ENCODE peak calls at places on chromosomes 7 and 10, in six cellular contexts. One of them, this sample, is unnamed.

GRCh38 chr7:159032753-159033472 is 111.8 kb downstream of the VIPR2 start:
- DNase-seq in retina: no peak
- DNase-seq in A673: no peak
- DNase-seq in HEK293T: no peak
- DNase-seq in stimulated activated CD8-positive, alpha-beta memory T cell treated with anti-CD3 and anti-CD28 coated beads, Interleukin-4, amount 100 ng/mL, for 1 hour: no peak
- DNase-seq in T-helper 9 cell: no peak
- DNase-seq in this sample: no peak

GRCh38 chr10:794382-794956 is 105.0 kb upstream of the DIP2C start:
- DNase-seq in HEK293T: no peak
- DNase-seq in stimulated activated CD8-positive, alpha-beta memory T cell treated with anti-CD3 and anti-CD28 coated beads, Interleukin-4, amount 100 ng/mL, for 1 hour: no peak
- DNase-seq in T-helper 9 cell: no peak
- DNase-seq in A673: peak; percentile 51
- DNase-seq in retina: no peak
- DNase-seq in this sample: no peak

GRCh38 chr7:132333301-132333700 is 243.0 kb downstream of the PLXNA4 start:
- DNase-seq in T-helper 9 cell: no peak
- DNase-seq in HEK293T: no peak
- DNase-seq in retina: no peak
- DNase-seq in stimulated activated CD8-positive, alpha-beta memory T cell treated with anti-CD3 and anti-CD28 coated beads, Interleukin-4, amount 100 ng/mL, for 1 hour: no peak
- DNase-seq in A673: no peak
- DNase-seq in this sample: no peak

GRCh38 chr7:32044739-32045138 is 25.5 kb downstream of the PDE1C start:
- DNase-seq in T-helper 9 cell: no peak
- DNase-seq in retina: no peak
- DNase-seq in HEK293T: no peak
- DNase-seq in stimulated activated CD8-positive, alpha-beta memory T cell treated with anti-CD3 and anti-CD28 coated beads, Interleukin-4, amount 100 ng/mL, for 1 hour: no peak
- DNase-seq in A673: no peak
- DNase-seq in this sample: no peak

GRCh38 chr10:104120903-104121484 is 977 bp upstream of the SFR1 start:
- DNase-seq in T-helper 9 cell: peak; percentile 92
- DNase-seq in HEK293T: peak; percentile 51
- DNase-seq in retina: no peak
- DNase-seq in stimulated activated CD8-positive, alpha-beta memory T cell treated with anti-CD3 and anti-CD28 coated beads, Interleukin-4, amount 100 ng/mL, for 1 hour: peak; percentile 50
- DNase-seq in A673: peak; percentile 93
- DNase-seq in this sample: peak; percentile 95

GRCh38 chr7:36999851-37000480 is 275.7 kb upstream of the AOAH start:
- DNase-seq in A673: no peak
- DNase-seq in T-helper 9 cell: no peak
- DNase-seq in HEK293T: no peak
- DNase-seq in stimulated activated CD8-positive, alpha-beta memory T cell treated with anti-CD3 and anti-CD28 coated beads, Interleukin-4, amount 100 ng/mL, for 1 hour: no peak
- DNase-seq in retina: peak; percentile 35
- DNase-seq in this sample: no peak

GRCh38 chr7:158685727-158686126 is 18.9 kb downstream of the NCAPG2 start:
- DNase-seq in stimulated activated CD8-positive, alpha-beta memory T cell treated with anti-CD3 and anti-CD28 coated beads, Interleukin-4, amount 100 ng/mL, for 1 hour: no peak
- DNase-seq in A673: no peak
- DNase-seq in T-helper 9 cell: no peak
- DNase-seq in retina: no peak
- DNase-seq in HEK293T: no peak
- DNase-seq in this sample: peak; percentile 58

GRCh38 chr7:150949564-150949963 is 28.6 kb downstream of the KCNH2 start:
- DNase-seq in retina: no peak
- DNase-seq in A673: no peak
- DNase-seq in stimulated activated CD8-positive, alpha-beta memory T cell treated with anti-CD3 and anti-CD28 coated beads, Interleukin-4, amount 100 ng/mL, for 1 hour: no peak
- DNase-seq in T-helper 9 cell: no peak
- DNase-seq in HEK293T: no peak
- DNase-seq in this sample: no peak

GRCh38 chr10:124606822-124607221 is 137.4 kb downstream of the FAM53B start:
- DNase-seq in retina: no peak
- DNase-seq in T-helper 9 cell: no peak
- DNase-seq in HEK293T: no peak
- DNase-seq in A673: no peak
- DNase-seq in stimulated activated CD8-positive, alpha-beta memory T cell treated with anti-CD3 and anti-CD28 coated beads, Interleukin-4, amount 100 ng/mL, for 1 hour: no peak
- DNase-seq in this sample: no peak

GRCh38 chr7:5210751-5211338 is 20.8 kb downstream of the WIPI2 start:
- DNase-seq in stimulated activated CD8-positive, alpha-beta memory T cell treated with anti-CD3 and anti-CD28 coated beads, Interleukin-4, amount 100 ng/mL, for 1 hour: no peak
- DNase-seq in HEK293T: no peak
- DNase-seq in A673: peak; percentile 24
- DNase-seq in retina: no peak
- DNase-seq in T-helper 9 cell: no peak
- DNase-seq in this sample: no peak

GRCh38 chr7:21916629-21917028 is 29.1 kb downstream of the CDCA7L start:
- DNase-seq in A673: no peak
- DNase-seq in retina: no peak
- DNase-seq in stimulated activated CD8-positive, alpha-beta memory T cell treated with anti-CD3 and anti-CD28 coated beads, Interleukin-4, amount 100 ng/mL, for 1 hour: no peak
- DNase-seq in HEK293T: no peak
- DNase-seq in T-helper 9 cell: no peak
- DNase-seq in this sample: no peak

GRCh38 chr10:123274513-123275182 is 120.4 kb downstream of the BUB3 start:
- DNase-seq in HEK293T: no peak
- DNase-seq in A673: no peak
- DNase-seq in T-helper 9 cell: no peak
- DNase-seq in retina: peak; percentile 36
- DNase-seq in stimulated activated CD8-positive, alpha-beta memory T cell treated with anti-CD3 and anti-CD28 coated beads, Interleukin-4, amount 100 ng/mL, for 1 hour: no peak
- DNase-seq in this sample: no peak

GRCh38 chr7:12102101-12102500 is 109.0 kb upstream of the TMEM106B start:
- DNase-seq in A673: no peak
- DNase-seq in retina: no peak
- DNase-seq in T-helper 9 cell: no peak
- DNase-seq in HEK293T: no peak
- DNase-seq in stimulated activated CD8-positive, alpha-beta memory T cell treated with anti-CD3 and anti-CD28 coated beads, Interleukin-4, amount 100 ng/mL, for 1 hour: no peak
- DNase-seq in this sample: no peak

GRCh38 chr7:112788778-112789343 is 1.3 kb downstream of the TMEM168 start:
- DNase-seq in A673: no peak
- DNase-seq in T-helper 9 cell: no peak
- DNase-seq in stimulated activated CD8-positive, alpha-beta memory T cell treated with anti-CD3 and anti-CD28 coated beads, Interleukin-4, amount 100 ng/mL, for 1 hour: no peak
- DNase-seq in retina: peak; percentile 6
- DNase-seq in HEK293T: no peak
- DNase-seq in this sample: no peak

GRCh38 chr7:51802698-51803097 is 486.1 kb upstream of the COBL start:
- DNase-seq in HEK293T: no peak
- DNase-seq in A673: no peak
- DNase-seq in stimulated activated CD8-positive, alpha-beta memory T cell treated with anti-CD3 and anti-CD28 coated beads, Interleukin-4, amount 100 ng/mL, for 1 hour: no peak
- DNase-seq in T-helper 9 cell: no peak
- DNase-seq in retina: peak; percentile 44
- DNase-seq in this sample: no peak

GRCh38 chr7:132102942-132103341 is 473.3 kb downstream of the PLXNA4 start:
- DNase-seq in stimulated activated CD8-positive, alpha-beta memory T cell treated with anti-CD3 and anti-CD28 coated beads, Interleukin-4, amount 100 ng/mL, for 1 hour: no peak
- DNase-seq in retina: no peak
- DNase-seq in A673: no peak
- DNase-seq in HEK293T: no peak
- DNase-seq in T-helper 9 cell: no peak
- DNase-seq in this sample: no peak

GRCh38 chr7:109864263-109864662 is 1226.7 kb upstream of the LRRN3 start:
- DNase-seq in HEK293T: no peak
- DNase-seq in retina: peak; percentile 42
- DNase-seq in T-helper 9 cell: no peak
- DNase-seq in A673: no peak
- DNase-seq in stimulated activated CD8-positive, alpha-beta memory T cell treated with anti-CD3 and anti-CD28 coated beads, Interleukin-4, amount 100 ng/mL, for 1 hour: no peak
- DNase-seq in this sample: no peak

GRCh38 chr10:58063854-58064480 is 203.7 kb downstream of the IPMK start:
- DNase-seq in A673: no peak
- DNase-seq in retina: no peak
- DNase-seq in HEK293T: no peak
- DNase-seq in T-helper 9 cell: no peak
- DNase-seq in stimulated activated CD8-positive, alpha-beta memory T cell treated with anti-CD3 and anti-CD28 coated beads, Interleukin-4, amount 100 ng/mL, for 1 hour: no peak
- DNase-seq in this sample: no peak

GRCh38 chr10:44233561-44234470 is 151.1 kb downstream of the CXCL12 start:
- DNase-seq in stimulated activated CD8-positive, alpha-beta memory T cell treated with anti-CD3 and anti-CD28 coated beads, Interleukin-4, amount 100 ng/mL, for 1 hour: no peak
- DNase-seq in A673: peak; percentile 56
- DNase-seq in HEK293T: no peak
- DNase-seq in retina: peak; percentile 85
- DNase-seq in T-helper 9 cell: no peak
- DNase-seq in this sample: peak; percentile 50

GRCh38 chr10:28913850-28914249 is 236.5 kb downstream of the BAMBI start:
- DNase-seq in T-helper 9 cell: no peak
- DNase-seq in retina: no peak
- DNase-seq in HEK293T: no peak
- DNase-seq in A673: no peak
- DNase-seq in stimulated activated CD8-positive, alpha-beta memory T cell treated with anti-CD3 and anti-CD28 coated beads, Interleukin-4, amount 100 ng/mL, for 1 hour: no peak
- DNase-seq in this sample: no peak

GRCh38 chr10:79180619-79181221 is 112.0 kb downstream of the ZMIZ1 start:
- DNase-seq in T-helper 9 cell: no peak
- DNase-seq in retina: no peak
- DNase-seq in A673: no peak
- DNase-seq in HEK293T: no peak
- DNase-seq in stimulated activated CD8-positive, alpha-beta memory T cell treated with anti-CD3 and anti-CD28 coated beads, Interleukin-4, amount 100 ng/mL, for 1 hour: no peak
- DNase-seq in this sample: peak; percentile 45

GRCh38 chr7:48171190-48171589 is at the start of gene ABCA13:
- DNase-seq in T-helper 9 cell: no peak
- DNase-seq in retina: no peak
- DNase-seq in stimulated activated CD8-positive, alpha-beta memory T cell treated with anti-CD3 and anti-CD28 coated beads, Interleukin-4, amount 100 ng/mL, for 1 hour: no peak
- DNase-seq in HEK293T: no peak
- DNase-seq in A673: peak; percentile 74
- DNase-seq in this sample: no peak

GRCh38 chr7:29102554-29103151 is 43.7 kb downstream of the CPVL start:
- DNase-seq in A673: peak; percentile 75
- DNase-seq in T-helper 9 cell: no peak
- DNase-seq in stimulated activated CD8-positive, alpha-beta memory T cell treated with anti-CD3 and anti-CD28 coated beads, Interleukin-4, amount 100 ng/mL, for 1 hour: no peak
- DNase-seq in HEK293T: peak; percentile 59
- DNase-seq in retina: peak; percentile 61
- DNase-seq in this sample: peak; percentile 66

GRCh38 chr7:107939472-107940145 is 48.6 kb downstream of the DLD start:
- DNase-seq in stimulated activated CD8-positive, alpha-beta memory T cell treated with anti-CD3 and anti-CD28 coated beads, Interleukin-4, amount 100 ng/mL, for 1 hour: no peak
- DNase-seq in HEK293T: no peak
- DNase-seq in T-helper 9 cell: no peak
- DNase-seq in retina: no peak
- DNase-seq in A673: peak; percentile 49
- DNase-seq in this sample: peak; percentile 57

GRCh38 chr10:43214071-43214955 is 52.6 kb downstream of the RASGEF1A start:
- DNase-seq in HEK293T: no peak
- DNase-seq in stimulated activated CD8-positive, alpha-beta memory T cell treated with anti-CD3 and anti-CD28 coated beads, Interleukin-4, amount 100 ng/mL, for 1 hour: no peak
- DNase-seq in A673: no peak
- DNase-seq in retina: no peak
- DNase-seq in T-helper 9 cell: no peak
- DNase-seq in this sample: peak; percentile 14

This sample was measured in fibroblast of villous mesenchyme.